ENCODE peak calls at places on chromosomes 6 and 20, in four cellular contexts. C, A, L and T are unnamed samples.
A peak's percentile ranks its signal among the peaks of the same experiment; 100 is the strongest.

GRCh38 chr6:148044261-148044731 is 298.3 kb upstream of the SASH1 start:
- DNase-seq in C (no peak), A (no peak), L (no peak), T (no peak)

GRCh38 chr20:63694596-63695418 is 1.6 kb upstream of the TNFRSF6B start:
- DNase-seq in A (no peak), L (no peak), C (no peak), T (no peak)

GRCh38 chr6:43779864-43780260 is 9.9 kb downstream of the VEGFA start:
- DNase-seq in C (no peak), A (no peak), L (no peak), T (no peak)

GRCh38 chr6:71929047-71929446 is 42.7 kb downstream of the RIMS1 start:
- DNase-seq in A (no peak), C (no peak), L (peak; percentile 50), T (no peak)

GRCh38 chr6:85747654-85748053 is 105.0 kb upstream of the SYNCRIP start:
- DNase-seq in L (no peak), A (peak; percentile 73), C (no peak), T (peak; percentile 22)

GRCh38 chr6:168133186-168133585 is 54.2 kb upstream of the FRMD1 start:
- DNase-seq in A (peak; percentile 88), C (no peak), L (peak; percentile 53), T (peak; percentile 56)

GRCh38 chr6:161618816-161619454 is 345.1 kb upstream of the AGPAT4 start:
- DNase-seq in L (no peak), A (peak; percentile 87), C (peak; percentile 74), T (peak; percentile 59)

GRCh38 chr6:115766745-115767462 is 293.8 kb downstream of the FRK start:
- DNase-seq in A (no peak), C (no peak), L (no peak), T (peak; percentile 7)

GRCh38 chr6:3981917-3982316 is 97.0 kb downstream of the FAM217A start:
- DNase-seq in C (no peak), A (no peak), L (no peak), T (no peak)

GRCh38 chr20:38212806-38213606 is 47.5 kb downstream of the KIAA1755 start:
- DNase-seq in L (no peak), A (no peak), C (no peak), T (no peak)

GRCh38 chr6:71402101-71402500 is 113.5 kb downstream of the OGFRL1 start:
- DNase-seq in A (no peak), C (no peak), L (no peak), T (no peak)

GRCh38 chr6:148240463-148240845 is 102.2 kb upstream of the SASH1 start:
- DNase-seq in C (no peak), A (peak; percentile 95), L (no peak), T (no peak)

GRCh38 chr20:17633221-17633849 is 48.7 kb downstream of the RRBP1 start:
- DNase-seq in A (no peak), L (no peak), C (no peak), T (no peak)

GRCh38 chr20:34798871-34799270 is 26.6 kb downstream of the NCOA6 start:
- DNase-seq in C (no peak), L (no peak), A (no peak), T (no peak)

GRCh38 chr20:34792687-34793363 is 32.6 kb downstream of the NCOA6 start:
- DNase-seq in L (no peak), C (no peak), A (no peak), T (no peak)

GRCh38 chr20:34794006-34794585 is 31.4 kb downstream of the NCOA6 start:
- DNase-seq in L (no peak), C (no peak), A (no peak), T (no peak)

GRCh38 chr20:34797012-34797720 is 28.3 kb downstream of the NCOA6 start:
- DNase-seq in L (no peak), C (no peak), A (no peak), T (no peak)

DNA sequence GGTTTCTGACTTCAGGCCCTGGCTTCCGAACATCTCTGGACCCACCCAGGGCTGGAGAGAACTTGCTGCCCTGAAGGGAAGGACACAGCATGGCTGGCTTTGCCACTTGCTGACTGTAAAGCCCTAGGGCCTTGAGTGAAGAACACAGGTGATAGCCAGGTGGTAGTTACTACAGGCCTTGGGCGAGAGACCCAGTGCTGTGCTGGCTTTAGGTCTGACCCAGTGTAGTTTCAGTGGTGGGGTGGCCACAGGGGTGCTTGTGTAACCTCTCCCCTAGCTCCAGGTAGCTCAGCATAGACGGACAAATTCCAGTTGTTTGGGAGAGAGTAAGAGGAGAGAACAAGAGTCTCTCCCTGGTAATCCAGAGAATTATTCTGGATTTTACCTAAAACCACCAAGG is 27.1 kb downstream of the NCOA6 start:
- DNase-seq in L (no peak), C (no peak), A (no peak), T (no peak)
- H3K27ac ChIP-seq in L (no peak overlapping the region), C (no peak overlapping the region), A (no peak overlapping the region), T (no peak overlapping the region)

GRCh38 chr6:25004357-25004756 is 68.6 kb upstream of the RIPOR2 start:
- DNase-seq in A (no peak), L (no peak), C (no peak), T (no peak)
- H3K4me1 ChIP-seq in A (peaks cover 28% of the 10 kb centered on the region), L (no peaks in the 10 kb centered on the region), C (no peaks in the 10 kb centered on the region), T (peaks cover 7% of the 10 kb centered on the region)

DNA sequence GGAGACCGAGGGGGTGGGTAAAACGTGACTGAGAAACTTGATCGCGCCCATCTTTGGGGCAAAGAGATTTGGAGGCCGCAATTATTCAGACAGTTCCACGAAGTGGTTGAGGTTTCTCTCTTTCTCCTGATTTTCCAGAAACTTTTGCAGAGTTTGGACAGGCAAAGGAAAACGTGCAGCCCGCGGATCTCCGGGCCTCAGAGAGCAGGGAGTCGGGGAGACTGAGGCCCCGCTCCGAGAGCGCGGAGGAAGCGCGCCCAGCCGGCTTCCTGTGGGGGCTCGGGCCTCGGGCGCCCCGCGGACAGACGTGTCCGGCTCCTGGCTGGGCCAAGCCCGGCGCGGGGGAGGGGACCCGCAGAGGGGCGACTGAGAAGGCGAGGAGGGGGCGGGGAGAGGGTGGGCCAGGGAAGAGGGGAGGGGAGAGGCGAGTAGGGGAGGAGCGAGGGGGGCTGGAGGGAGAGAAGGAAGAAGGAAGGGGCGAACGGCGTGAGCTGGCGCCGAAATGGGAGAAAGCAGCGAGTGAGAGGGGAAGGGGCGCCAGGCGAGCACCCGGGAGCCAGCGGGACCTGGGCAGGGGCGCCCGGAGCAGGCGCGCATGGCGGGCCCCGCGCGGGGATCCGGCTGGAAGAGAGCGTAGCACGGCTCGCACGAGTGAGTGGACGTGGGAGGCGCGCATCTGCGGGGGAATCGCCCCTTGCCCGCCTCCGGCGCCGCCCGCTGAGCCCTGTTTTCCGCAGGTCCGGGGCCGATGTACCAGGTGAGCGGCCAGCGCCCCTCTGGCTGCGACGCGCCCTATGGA is at the start of gene MDFI:
- DNase-seq in A (no peak), L (peak; percentile 81), C (peak; percentile 82), T (peak; percentile 79)
- TF ChIP-seq EZH2 in A (no peak), L (peak; percentile 3), C (no peak), T (peak; percentile 52)

GRCh38 chr20:6768228-6769185 is 1.0 kb downstream of the BMP2 start:
- DNase-seq in L (peak; percentile 65), C (no peak), A (peak; percentile 62), T (peak; percentile 37)

GRCh38 chr20:6766433-6766832 is 1.1 kb upstream of the BMP2 start:
- DNase-seq in C (no peak), L (no peak), A (no peak), T (no peak)

GRCh38 chr20:6767536-6768227 is at the start of gene BMP2:
- DNase-seq in L (peak; percentile 78), A (peak; percentile 76), C (peak; percentile 49), T (peak; percentile 91)

GRCh38 chr20:6765469-6766058 is 1.9 kb upstream of the BMP2 start:
- DNase-seq in A (peak; percentile 63), C (peak; percentile 68), L (no peak), T (peak; percentile 49)

GRCh38 chr20:6767166-6767535 is 335 bp upstream of the BMP2 start:
- DNase-seq in C (no peak), L (no peak), A (no peak), T (no peak)
- H3K27ac ChIP-seq in C (no peak overlapping the region), L (no peak overlapping the region), A (no peak overlapping the region), T (peak overlapping the region; percentile 66)

DNA sequence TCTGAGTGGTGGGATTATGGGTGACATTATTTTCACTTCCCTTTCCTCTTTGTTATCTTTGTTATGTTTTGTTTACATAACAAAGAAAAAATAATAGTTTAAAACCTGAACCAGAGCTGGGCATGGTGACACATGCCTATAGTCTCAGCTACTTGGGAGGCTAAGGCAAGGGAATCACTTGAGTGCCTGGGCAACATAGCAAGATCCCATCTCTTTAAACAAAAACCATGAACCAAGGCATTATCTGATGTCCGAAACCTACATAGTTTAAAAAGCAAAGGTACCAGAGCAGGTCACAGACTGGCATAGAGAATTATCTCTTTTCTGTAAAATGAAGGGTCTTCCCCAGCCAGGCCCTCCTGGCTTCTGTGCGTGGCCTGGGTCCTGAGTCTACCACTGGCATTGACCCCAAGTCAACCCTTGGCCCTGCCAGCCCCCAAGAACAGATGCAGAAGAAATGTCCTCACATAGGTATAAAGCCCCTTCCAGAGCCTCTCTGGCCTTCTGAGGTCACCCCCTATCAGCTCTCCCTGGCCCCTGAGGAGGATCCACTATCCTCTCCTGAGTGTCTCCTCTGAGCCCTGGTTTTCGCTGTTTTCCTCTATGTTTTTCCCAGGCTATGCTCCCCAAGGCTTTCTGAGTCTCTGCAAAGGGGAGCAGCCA is 81.3 kb downstream of the TRERF1 start:
- DNase-seq in L (no peak), A (no peak), C (no peak), T (no peak)
- H3K4me1 ChIP-seq in L (no peaks in the 10 kb centered on the region), A (no peaks in the 10 kb centered on the region), C (no peaks in the 10 kb centered on the region), T (peaks cover 6% of the 10 kb centered on the region)

DNA sequence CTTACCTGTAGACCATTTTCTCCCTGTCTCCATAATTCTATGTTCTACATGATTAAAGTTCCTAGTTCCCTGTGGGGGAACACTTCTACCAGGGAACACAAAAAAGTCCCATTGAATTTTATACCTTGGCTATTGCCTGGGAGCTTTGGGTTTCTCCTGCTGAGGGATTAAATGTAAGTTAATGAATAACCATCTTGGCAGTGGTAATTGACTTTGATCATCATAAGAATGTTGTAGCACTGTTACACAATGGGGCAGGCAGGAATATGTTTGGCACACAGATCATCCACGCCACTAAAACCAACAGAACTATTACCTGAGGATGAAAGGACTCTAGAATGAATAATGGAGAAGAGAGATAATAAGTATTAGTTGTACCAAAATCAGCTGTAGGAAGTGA is 1106.2 kb upstream of the GJE1 start:
- DNase-seq in A (no peak), C (no peak), L (no peak), T (peak; percentile 44)
- TF ChIP-seq EZH2 in A (no peak), C (no peak), L (no peak), T (no peak)